ENCODE peak calls at places on chromosomes 6 and 20, in five cellular contexts. T, F, S, A and O are unnamed samples.

GRCh38 chr6:124487778-124488431 is 474.3 kb upstream of the RNF217 start:
- DNase-seq in T (peak), A (no peak), S (no peak), F (no peak), O (peak)

GRCh38 chr6:128118401-128118800 is 217.5 kb upstream of the THEMIS start:
- DNase-seq in A (no peak), S (no peak), T (peak), F (no peak), O (peak)

GRCh38 chr6:35392773-35393672 is 50.7 kb downstream of the PPARD start:
- DNase-seq in F (no peak), A (no peak), S (no peak), T (no peak), O (no peak)

GRCh38 chr6:149060300-149060984 is 257.1 kb upstream of the TAB2 start:
- DNase-seq in F (peak), A (no peak), S (peak), T (no peak), O (no peak)

GRCh38 chr20:35283441-35284266 is 918 bp downstream of the EIF6 start:
- DNase-seq in T (no peak), F (no peak), S (no peak), A (no peak), O (peak)

GRCh38 chr20:51802170-51802745 is at the start of gene SALL4:
- DNase-seq in A (no peak), F (no peak), S (no peak), T (no peak), O (no peak)

GRCh38 chr6:168514216-168514615 is 73.2 kb downstream of the SMOC2 start:
- DNase-seq in F (no peak), A (peak), T (peak), S (no peak), O (no peak)

GRCh38 chr6:18154507-18155272 is at the start of gene TPMT:
- DNase-seq in A (peak), F (no peak), S (no peak), T (no peak), O (no peak)

GRCh38 chr6:43984442-43985321 is 142.6 kb downstream of the MRPL14 start:
- DNase-seq in T (no peak), A (peak), F (no peak), S (no peak), O (no peak)

GRCh38 chr20:8018928-8019177 is 708 bp downstream of the TMX4 start:
- DNase-seq in S (no peak), F (no peak), T (peak), A (no peak), O (no peak)

GRCh38 chr20:2280083-2280482 is 15.7 kb upstream of the TGM3 start:
- DNase-seq in F (no peak), A (no peak), S (no peak), T (no peak), O (no peak)

GRCh38 chr6:2917065-2917464 is 14.0 kb upstream of the SERPINB9 start:
- DNase-seq in F (no peak), T (no peak), A (no peak), S (no peak), O (no peak)

GRCh38 chr6:30511147-30511546 is 21.8 kb downstream of the HLA-E start:
- DNase-seq in F (no peak), S (no peak), A (no peak), T (no peak), O (no peak)

GRCh38 chr6:16316741-16317251 is 78.4 kb downstream of the GMPR start:
- DNase-seq in S (no peak), A (no peak), T (peak), F (no peak), O (peak)

GRCh38 chr6:31397901-31398300 is 5.5 kb upstream of the MICA start:
- DNase-seq in S (no peak), T (no peak), A (no peak), F (no peak), O (no peak)

GRCh38 chr20:44861547-44862006 is 23.9 kb upstream of the YWHAB start:
- DNase-seq in A (peak), T (peak), F (no peak), S (no peak), O (peak)

GRCh38 chr6:168711049-168711640 is 270.2 kb downstream of the SMOC2 start:
- DNase-seq in F (no peak), S (no peak), T (no peak), A (no peak), O (no peak)

GRCh38 chr20:62603021-62603906 is 39.0 kb upstream of the SLCO4A1 start:
- DNase-seq in F (peak), S (peak), A (peak), T (no peak), O (peak)

GRCh38 chr6:148973809-148974208 is 227.0 kb downstream of the UST start:
- DNase-seq in A (no peak), F (no peak), S (no peak), T (peak), O (no peak)

GRCh38 chr6:168227840-168228239 is 91.7 kb downstream of the DACT2 start:
- DNase-seq in A (no peak), S (no peak), F (no peak), T (no peak), O (no peak)

GRCh38 chr20:57573893-57574292 is 13.0 kb downstream of the PCK1 start:
- DNase-seq in T (no peak), F (no peak), S (no peak), A (no peak), O (peak)

GRCh38 chr6:26131618-26132017 is 44.4 kb downstream of the HFE start:
- DNase-seq in S (no peak), F (no peak), A (no peak), T (no peak), O (no peak)

GRCh38 chr20:61835301-61835700 is 230.4 kb downstream of the TAF4 start:
- DNase-seq in A (no peak), T (no peak), F (no peak), S (no peak), O (peak)

GRCh38 chr6:151900897-151901485 is 93.5 kb downstream of the ESR1 start:
- DNase-seq in F (no peak), T (no peak), S (no peak), A (no peak), O (peak)

GRCh38 chr6:146850981-146851380 is 252.2 kb downstream of the ADGB start:
- DNase-seq in A (no peak), S (no peak), T (no peak), F (no peak), O (no peak)

GRCh38 chr6:66663127-66663526 is 956.1 kb upstream of the EYS start:
- DNase-seq in F (no peak), A (no peak), S (no peak), T (no peak), O (no peak)

GRCh38 chr6:139308284-139308916 is 16.6 kb upstream of the TXLNB start:
- DNase-seq in S (no peak), T (peak), A (no peak), F (no peak), O (no peak)

GRCh38 chr6:162226810-162227209 is 500.8 kb downstream of the PRKN start:
- DNase-seq in F (no peak), A (no peak), S (no peak), T (no peak), O (no peak)

GRCh38 chr6:191487-192312 is 100.6 kb upstream of the DUSP22 start:
- DNase-seq in F (no peak), T (no peak), S (no peak), A (no peak), O (no peak)

GRCh38 chr6:6546318-6547110 is 42.0 kb upstream of the LY86 start:
- DNase-seq in A (peak), S (peak), T (peak), F (peak), O (peak)

GRCh38 chr20:15236812-15237211 is 899.4 kb upstream of the FLRT3 start:
- DNase-seq in A (no peak), S (no peak), F (no peak), T (peak), O (no peak)

GRCh38 chr6:136753624-136754023 is 38.7 kb downstream of the MAP3K5 start:
- DNase-seq in A (no peak), F (peak), T (no peak), S (peak), O (no peak)

GRCh38 chr6:135180458-135181332 is at the start of gene MYB:
- DNase-seq in T (peak), A (peak), F (peak), S (peak), O (peak)

GRCh38 chr6:81484251-81484650 is 268.2 kb downstream of the TENT5A start:
- DNase-seq in F (no peak), A (no peak), S (no peak), T (no peak), O (no peak)